ENCODE peak calls at places on chromosome 22, in ten cellular contexts. One of them, this sample, is unnamed.

GRCh38 chr22:47270463-47271135 is 508.1 kb downstream of the TBC1D22A start:
- DNase-seq in stimulated activated CD8-positive, alpha-beta memory T cell treated with anti-CD3 and anti-CD28 coated beads, Interleukin-4, amount 100 ng/mL, for 1 hour: no peak
- DNase-seq in head of caudate nucleus: no peak
- DNase-seq in stimulated activated effector memory CD8-positive, alpha-beta T cell treated with anti-CD3 and anti-CD28 coated beads, Interleukin-12 subunit alpha, Interleukin-12 subunit beta, amount 100 ng/mL, for 72 hours: no peak
- DNase-seq in NCI-H446 treated with DMSO at 0.1 percent for 48 hours: peak; percentile 3
- DNase-seq in fibroblast of the aortic adventitia: no peak
- DNase-seq in AG04450: no peak
- DNase-seq in GM12865: no peak
- DNase-seq in endothelial cell: no peak
- DNase-seq in SW480: no peak
- DNase-seq in this sample: no peak

GRCh38 chr22:36221799-36222751 is 17.3 kb downstream of the APOL2 start:
- DNase-seq in head of caudate nucleus: no peak
- DNase-seq in GM12865: peak; percentile 63
- DNase-seq in SW480: peak; percentile 28
- DNase-seq in stimulated activated effector memory CD8-positive, alpha-beta T cell treated with anti-CD3 and anti-CD28 coated beads, Interleukin-12 subunit alpha, Interleukin-12 subunit beta, amount 100 ng/mL, for 72 hours: peak; percentile 68
- DNase-seq in AG04450: no peak
- DNase-seq in fibroblast of the aortic adventitia: peak; percentile 68
- DNase-seq in NCI-H446 treated with DMSO at 0.1 percent for 48 hours: no peak
- DNase-seq in stimulated activated CD8-positive, alpha-beta memory T cell treated with anti-CD3 and anti-CD28 coated beads, Interleukin-4, amount 100 ng/mL, for 1 hour: no peak
- DNase-seq in endothelial cell: peak; percentile 53
- DNase-seq in this sample: no peak

GRCh38 chr22:23033116-23033905 is 37.0 kb upstream of the GNAZ start:
- DNase-seq in stimulated activated CD8-positive, alpha-beta memory T cell treated with anti-CD3 and anti-CD28 coated beads, Interleukin-4, amount 100 ng/mL, for 1 hour: no peak
- DNase-seq in fibroblast of the aortic adventitia: no peak
- DNase-seq in SW480: no peak
- DNase-seq in GM12865: no peak
- DNase-seq in stimulated activated effector memory CD8-positive, alpha-beta T cell treated with anti-CD3 and anti-CD28 coated beads, Interleukin-12 subunit alpha, Interleukin-12 subunit beta, amount 100 ng/mL, for 72 hours: peak; percentile 18
- DNase-seq in AG04450: no peak
- DNase-seq in NCI-H446 treated with DMSO at 0.1 percent for 48 hours: peak; percentile 62
- DNase-seq in endothelial cell: no peak
- DNase-seq in head of caudate nucleus: no peak
- DNase-seq in this sample: no peak

GRCh38 chr22:43812149-43812842 is at the start of gene EFCAB6:
- DNase-seq in fibroblast of the aortic adventitia: peak; percentile 93
- DNase-seq in SW480: peak; percentile 87
- DNase-seq in NCI-H446 treated with DMSO at 0.1 percent for 48 hours: peak; percentile 79
- DNase-seq in stimulated activated CD8-positive, alpha-beta memory T cell treated with anti-CD3 and anti-CD28 coated beads, Interleukin-4, amount 100 ng/mL, for 1 hour: peak; percentile 84
- DNase-seq in stimulated activated effector memory CD8-positive, alpha-beta T cell treated with anti-CD3 and anti-CD28 coated beads, Interleukin-12 subunit alpha, Interleukin-12 subunit beta, amount 100 ng/mL, for 72 hours: peak; percentile 92
- DNase-seq in head of caudate nucleus: peak; percentile 95
- DNase-seq in AG04450: peak; percentile 77
- DNase-seq in endothelial cell: peak; percentile 90
- DNase-seq in GM12865: peak; percentile 95
- DNase-seq in this sample: peak; percentile 81

GRCh38 chr22:45673482-45674175 is 2.0 kb downstream of the ATXN10 start:
- DNase-seq in SW480: no peak
- DNase-seq in GM12865: no peak
- DNase-seq in NCI-H446 treated with DMSO at 0.1 percent for 48 hours: no peak
- DNase-seq in endothelial cell: no peak
- DNase-seq in stimulated activated effector memory CD8-positive, alpha-beta T cell treated with anti-CD3 and anti-CD28 coated beads, Interleukin-12 subunit alpha, Interleukin-12 subunit beta, amount 100 ng/mL, for 72 hours: peak; percentile 41
- DNase-seq in head of caudate nucleus: no peak
- DNase-seq in fibroblast of the aortic adventitia: no peak
- DNase-seq in AG04450: no peak
- DNase-seq in stimulated activated CD8-positive, alpha-beta memory T cell treated with anti-CD3 and anti-CD28 coated beads, Interleukin-4, amount 100 ng/mL, for 1 hour: no peak
- DNase-seq in this sample: no peak

GRCh38 chr22:49592780-49593501 is 234.7 kb downstream of the BRD1 start:
- DNase-seq in GM12865: no peak
- DNase-seq in NCI-H446 treated with DMSO at 0.1 percent for 48 hours: no peak
- DNase-seq in endothelial cell: no peak
- DNase-seq in stimulated activated effector memory CD8-positive, alpha-beta T cell treated with anti-CD3 and anti-CD28 coated beads, Interleukin-12 subunit alpha, Interleukin-12 subunit beta, amount 100 ng/mL, for 72 hours: no peak
- DNase-seq in head of caudate nucleus: no peak
- DNase-seq in SW480: no peak
- DNase-seq in stimulated activated CD8-positive, alpha-beta memory T cell treated with anti-CD3 and anti-CD28 coated beads, Interleukin-4, amount 100 ng/mL, for 1 hour: no peak
- DNase-seq in fibroblast of the aortic adventitia: no peak
- DNase-seq in AG04450: no peak
- DNase-seq in this sample: no peak

GRCh38 chr22:45867906-45868555 is 108.9 kb downstream of the WNT7B start:
- DNase-seq in stimulated activated CD8-positive, alpha-beta memory T cell treated with anti-CD3 and anti-CD28 coated beads, Interleukin-4, amount 100 ng/mL, for 1 hour: no peak
- DNase-seq in SW480: no peak
- DNase-seq in NCI-H446 treated with DMSO at 0.1 percent for 48 hours: no peak
- DNase-seq in endothelial cell: peak; percentile 4
- DNase-seq in GM12865: no peak
- DNase-seq in stimulated activated effector memory CD8-positive, alpha-beta T cell treated with anti-CD3 and anti-CD28 coated beads, Interleukin-12 subunit alpha, Interleukin-12 subunit beta, amount 100 ng/mL, for 72 hours: peak; percentile 43
- DNase-seq in head of caudate nucleus: no peak
- DNase-seq in AG04450: no peak
- DNase-seq in fibroblast of the aortic adventitia: no peak
- DNase-seq in this sample: no peak

GRCh38 chr22:37181681-37182080 is 6.4 kb downstream of the C1QTNF6 start:
- DNase-seq in GM12865: no peak
- DNase-seq in head of caudate nucleus: no peak
- DNase-seq in fibroblast of the aortic adventitia: no peak
- DNase-seq in AG04450: no peak
- DNase-seq in NCI-H446 treated with DMSO at 0.1 percent for 48 hours: no peak
- DNase-seq in endothelial cell: no peak
- DNase-seq in SW480: no peak
- DNase-seq in stimulated activated effector memory CD8-positive, alpha-beta T cell treated with anti-CD3 and anti-CD28 coated beads, Interleukin-12 subunit alpha, Interleukin-12 subunit beta, amount 100 ng/mL, for 72 hours: no peak
- DNase-seq in stimulated activated CD8-positive, alpha-beta memory T cell treated with anti-CD3 and anti-CD28 coated beads, Interleukin-4, amount 100 ng/mL, for 1 hour: no peak
- DNase-seq in this sample: no peak